ENCODE peak calls at places on chromosomes 16 and 17, in four cellular contexts. J is ovary, U is brain microvascular endothelial cell, Z is uterus. H is an unnamed sample.
A peak's percentile ranks its signal among the peaks of the same experiment; 100 is the strongest.

GRCh38 chr16:80544326-80544725 is 3.5 kb downstream of the DYNLRB2 start:
- DNase-seq in U (no peak), Z (no peak), J (no peak), H (no peak)

GRCh38 chr16:84718-85452 is 6.9 kb downstream of the MPG start:
- DNase-seq in Z (peak; percentile 47), U (peak; percentile 85), J (peak; percentile 70), H (no peak)

GRCh38 chr16:88649924-88650748 is 717 bp downstream of the CYBA start:
- DNase-seq in Z (no peak), J (no peak), U (no peak), H (no peak)

GRCh38 chr16:24149102-24149501 is 107.0 kb upstream of the CACNG3 start:
- DNase-seq in Z (no peak), U (no peak), J (no peak), H (no peak)

GRCh38 chr16:51818342-51818944 is 667.4 kb upstream of the SALL1 start:
- DNase-seq in Z (peak; percentile 18), J (no peak), U (peak; percentile 82), H (peak; percentile 7)

GRCh38 chr17:43356999-43357398 is 41.8 kb upstream of the ARL4D start:
- DNase-seq in J (no peak), U (peak; percentile 86), Z (peak; percentile 51), H (no peak)

GRCh38 chr16:81519298-81520150 is 74.9 kb downstream of the CMIP start:
- DNase-seq in J (no peak), Z (no peak), U (no peak), H (no peak)

GRCh38 chr16:71904239-71904638 is 8.9 kb downstream of the IST1 start:
- DNase-seq in U (no peak), J (no peak), Z (no peak), H (no peak)

GRCh38 chr16:85465328-85466307 is 147.5 kb upstream of the GSE1 start:
- DNase-seq in U (no peak), Z (peak; percentile 75), J (peak; percentile 90), H (peak; percentile 80)

GRCh38 chr17:21008516-21008915 is 34.3 kb downstream of the USP22 start:
- DNase-seq in U (no peak), Z (no peak), J (peak; percentile 24), H (no peak)

GRCh38 chr16:25034916-25035315 is 19.7 kb upstream of the ARHGAP17 start:
- DNase-seq in J (no peak), Z (no peak), U (no peak), H (no peak)

GRCh38 chr17:15954222-15954621 is 9.3 kb downstream of the ADORA2B start:
- DNase-seq in Z (no peak), U (peak; percentile 62), J (no peak), H (no peak)

GRCh38 chr16:85359147-85359822 is 247.0 kb upstream of the CIBAR2 start:
- DNase-seq in Z (no peak), U (peak; percentile 40), J (no peak), H (no peak)

GRCh38 chr17:14196337-14196997 is 40.2 kb downstream of the CDRT15 start:
- DNase-seq in U (no peak), Z (no peak), J (no peak), H (no peak)

GRCh38 chr16:88922114-88922825 is 54.7 kb downstream of the CBFA2T3 start:
- DNase-seq in U (peak; percentile 13), Z (peak; percentile 62), J (peak; percentile 59), H (peak; percentile 92)

GRCh38 chr16:70715113-70715711 is 29.4 kb upstream of the MTSS2 start:
- DNase-seq in J (peak; percentile 90), Z (peak; percentile 90), U (peak; percentile 78), H (peak; percentile 80)

GRCh38 chr17:82236142-82236971 is 7.5 kb downstream of the SLC16A3 start:
- DNase-seq in Z (peak; percentile 64), U (no peak), J (peak; percentile 85), H (peak; percentile 67)

GRCh38 chr17:9436629-9437028 is 139.0 kb downstream of the STX8 start:
- DNase-seq in U (no peak), J (no peak), Z (no peak), H (no peak)

GRCh38 chr16:26952411-26952810 is 114.3 kb upstream of the C16orf82 start:
- DNase-seq in U (no peak), J (no peak), Z (no peak), H (no peak)
- TF ChIP-seq CTCF in U (no peak), J (no peak), Z (no peak), H (no peak)

GRCh38 chr16:29310852-29311314 is 95.6 kb downstream of the NPIPB11 start:
- DNase-seq in Z (peak; percentile 68), J (peak; percentile 83), U (no peak), H (no peak)
- TF ChIP-seq CTCF in Z (no peak), J (peak; percentile 25), U (peak; percentile 31), H (no peak)

GRCh38 chr17:80364091-80364691 is 50.8 kb upstream of the ENDOV start:
- DNase-seq in Z (no peak), J (peak; percentile 55), U (no peak), H (no peak)
- TF ChIP-seq CTCF in Z (no peak), J (no peak), U (peak; percentile 69), H (peak; percentile 27)

GRCh38 chr16:67144943-67145342 is 5.9 kb downstream of the B3GNT9 start:
- DNase-seq in Z (no peak), J (no peak), U (no peak), H (no peak)

GRCh38 chr16:67145746-67146145 is 5.1 kb downstream of the B3GNT9 start:
- DNase-seq in U (no peak), J (no peak), Z (no peak), H (no peak)

GRCh38 chr16:67147437-67148140 is 3.2 kb downstream of the B3GNT9 start:
- DNase-seq in U (no peak), J (no peak), Z (no peak), H (no peak)

GRCh38 chr16:67148221-67148620 is 2.6 kb downstream of the B3GNT9 start:
- DNase-seq in J (no peak), Z (no peak), U (no peak), H (no peak)

DNA sequence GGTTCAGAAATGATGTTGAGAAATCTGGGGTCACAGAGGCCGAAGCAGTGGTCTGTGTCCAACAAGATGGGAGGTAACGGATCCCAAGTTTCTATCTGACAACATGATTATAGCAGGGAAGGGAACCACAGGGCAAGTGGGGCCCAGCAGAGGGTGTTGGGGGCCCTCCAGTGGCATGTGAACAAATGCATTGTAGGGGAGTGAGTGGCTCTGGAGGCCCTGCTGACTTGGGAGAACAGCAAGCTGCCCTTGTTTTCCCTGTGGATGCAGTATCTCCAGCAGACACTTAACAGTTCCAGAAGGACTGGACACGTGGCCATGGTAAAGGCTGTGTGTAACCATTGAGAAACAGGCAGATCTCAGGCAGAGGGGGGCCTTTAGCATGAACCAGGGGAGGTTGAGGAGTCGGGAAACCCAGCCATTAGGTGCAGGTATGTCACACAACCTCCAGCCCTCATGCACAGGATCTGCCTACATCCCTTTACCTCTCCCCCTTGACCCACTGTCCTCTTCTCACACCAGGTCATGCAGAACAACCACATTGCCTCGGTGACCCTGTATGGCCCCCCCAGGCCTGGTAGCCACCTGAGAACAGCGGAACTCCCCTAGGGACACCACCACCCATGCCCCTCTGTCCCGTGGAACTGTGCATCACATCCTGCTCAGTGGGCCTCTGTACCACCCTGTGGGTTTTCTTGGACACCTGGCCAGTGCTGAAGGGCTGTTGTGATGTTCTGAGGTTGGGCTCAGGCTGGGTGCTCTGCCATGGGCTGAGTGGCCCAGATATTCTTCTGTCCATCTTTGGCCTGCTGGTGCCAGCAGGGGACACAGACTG is 4.1 kb downstream of the B3GNT9 start:
- DNase-seq in U (no peak), Z (no peak), J (no peak), H (no peak)
- TF ChIP-seq CTCF in U (peak; percentile 26), Z (no peak), J (no peak), H (no peak)

GRCh38 chr17:74192950-74193781 is 10.3 kb upstream of the RPL38 start:
- DNase-seq in U (no peak), Z (no peak), J (no peak), H (no peak)
- TF ChIP-seq CTCF in U (no peak), Z (no peak), J (no peak), H (no peak)

DNA sequence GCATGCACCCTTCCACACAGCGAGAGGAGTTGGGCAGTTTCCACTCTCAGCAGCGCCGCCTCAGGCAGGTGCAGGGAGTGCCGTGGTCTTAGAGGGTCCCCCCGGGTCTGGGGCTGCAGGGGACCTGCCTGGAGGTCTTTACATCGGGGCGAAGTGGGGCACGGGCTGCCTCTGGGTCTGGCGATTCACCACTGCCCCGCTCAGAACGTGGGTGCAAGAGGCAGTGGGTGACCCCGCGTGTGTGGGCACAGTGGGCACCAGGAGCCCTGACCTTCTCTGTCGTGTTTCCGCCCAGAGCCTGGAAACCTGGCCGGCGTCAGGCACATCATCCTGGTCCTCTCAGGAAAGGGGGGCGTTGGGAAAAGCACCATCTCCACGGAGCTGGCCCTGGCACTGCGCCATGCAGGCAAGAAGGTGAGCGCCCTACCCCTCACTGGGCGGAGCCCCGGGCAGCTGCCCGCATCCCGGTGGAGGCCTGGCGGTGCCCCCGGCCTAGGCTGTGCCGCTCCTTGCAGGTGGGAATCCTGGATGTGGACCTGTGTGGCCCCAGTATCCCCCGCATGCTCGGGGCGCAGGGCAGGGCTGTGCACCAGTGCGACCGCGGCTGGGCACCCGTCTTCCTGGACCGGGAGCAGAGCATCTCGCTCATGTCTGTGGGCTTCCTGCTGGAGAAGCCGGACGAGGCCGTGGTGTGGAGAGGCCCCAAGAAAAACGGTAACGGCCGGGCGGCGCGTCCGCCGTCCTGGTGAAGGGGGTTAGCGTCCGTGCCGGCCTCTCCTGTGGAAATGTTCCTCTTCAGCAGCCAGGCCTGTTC is 3.7 kb downstream of the NUBP2 start:
- DNase-seq in J (peak; percentile 40), U (no peak), Z (peak; percentile 16), H (peak; percentile 16)
- TF ChIP-seq CTCF in J (no peak), U (peak; percentile 2), Z (no peak), H (no peak)

DNA sequence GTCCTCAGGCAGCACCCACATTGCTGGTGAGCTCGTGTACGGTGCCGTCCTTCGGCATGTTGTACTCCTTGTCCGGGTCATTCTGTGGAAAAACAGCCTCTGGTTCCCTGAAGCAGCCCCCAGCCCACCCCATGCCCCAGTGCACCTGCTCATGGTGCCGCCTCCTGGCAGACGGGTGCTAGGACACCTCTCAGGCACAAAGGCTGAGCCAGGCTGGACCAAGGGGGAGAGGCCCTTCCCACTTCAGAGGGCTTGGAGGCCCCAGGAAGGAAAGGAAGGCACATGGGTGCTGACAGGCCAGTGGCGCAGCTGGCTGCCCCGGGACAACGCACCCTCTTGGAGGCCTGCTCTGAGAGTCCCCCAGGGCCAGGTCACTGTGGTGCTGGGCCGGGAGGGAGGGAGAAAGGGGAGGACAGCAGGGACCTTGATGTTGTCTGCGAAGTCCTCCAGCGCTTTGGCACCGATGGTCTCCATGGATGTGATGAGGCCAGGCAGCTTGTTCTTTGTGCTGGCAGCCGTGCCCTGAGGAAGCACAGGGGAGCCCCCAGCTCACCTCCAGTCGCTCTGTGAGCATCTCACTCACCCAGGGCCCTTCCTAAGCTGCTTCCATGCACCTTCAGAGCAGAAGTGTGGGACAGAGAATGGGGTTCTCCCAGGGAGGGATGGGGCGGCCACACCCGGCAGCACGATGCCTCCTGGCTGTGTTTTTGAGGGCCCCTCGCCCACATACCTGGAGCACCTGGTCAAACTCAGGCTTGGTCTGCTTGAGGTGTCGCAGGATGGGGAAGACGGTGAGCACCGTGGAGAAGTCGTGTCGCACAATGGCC is 9.3 kb downstream of the ZACN start:
- DNase-seq in J (no peak), Z (no peak), U (no peak), H (no peak)
- TF ChIP-seq CTCF in J (no peak), Z (no peak), U (peak; percentile 20), H (no peak)

H was measured in heart right ventricle.